ENCODE peak calls at places on chromosomes 6 and 20, in five cellular contexts. P, N, U, G and H are unnamed samples.

GRCh38 chr20:54132612-54133433 is 41.0 kb downstream of the CYP24A1 start:
- DNase-seq in N (no peak), G (peak), U (no peak), P (no peak), H (peak)

GRCh38 chr20:50462093-50462685 is 48.0 kb upstream of the PTPN1 start:
- DNase-seq in U (no peak), G (no peak), P (no peak), N (no peak), H (no peak)

GRCh38 chr20:24831232-24831631 is 117.8 kb upstream of the CST7 start:
- DNase-seq in N (no peak), U (no peak), P (no peak), G (no peak), H (no peak)

GRCh38 chr6:37103169-37104039 is 66.5 kb upstream of the PIM1 start:
- DNase-seq in P (no peak), N (peak), U (peak), G (no peak), H (no peak)

GRCh38 chr6:19180348-19181073 is 656.7 kb upstream of the ID4 start:
- DNase-seq in N (peak), G (no peak), P (no peak), U (peak), H (no peak)

GRCh38 chr6:41801380-41801779 is 13.9 kb downstream of the TOMM6 start:
- DNase-seq in P (no peak), N (no peak), G (no peak), U (no peak), H (no peak)

GRCh38 chr6:20868397-20869185 is 334.3 kb downstream of the CDKAL1 start:
- DNase-seq in N (no peak), G (no peak), P (no peak), U (no peak), H (no peak)

GRCh38 chr6:89430563-89430962 is 2.4 kb upstream of the ANKRD6 start:
- DNase-seq in G (no peak), N (no peak), U (no peak), P (no peak), H (no peak)

GRCh38 chr20:39070484-39071231 is 108.5 kb downstream of the DHX35 start:
- DNase-seq in U (no peak), N (no peak), G (peak), P (no peak), H (peak)

GRCh38 chr6:54053893-54054391 is 57.3 kb upstream of the MLIP start:
- DNase-seq in P (no peak), G (peak), N (peak), U (no peak), H (peak)

GRCh38 chr20:58175425-58175824 is 53.0 kb downstream of the ANKRD60 start:
- DNase-seq in U (no peak), P (no peak), N (no peak), G (no peak), H (no peak)

GRCh38 chr6:37549186-37549957 is 49.7 kb upstream of the CCDC167 start:
- DNase-seq in N (no peak), U (no peak), P (no peak), G (no peak), H (no peak)

GRCh38 chr6:9576521-9576920 is 838.4 kb downstream of the TFAP2A start:
- DNase-seq in U (no peak), P (no peak), G (no peak), N (no peak), H (no peak)

GRCh38 chr6:81689580-81689979 is 62.9 kb downstream of the TENT5A start:
- DNase-seq in U (no peak), P (no peak), G (no peak), N (no peak), H (no peak)

GRCh38 chr20:645318-646106 is 7.5 kb downstream of the SRXN1 start:
- DNase-seq in N (peak), U (peak), G (no peak), P (peak), H (no peak)

GRCh38 chr6:143538374-143538773 is 26.9 kb upstream of the FUCA2 start:
- DNase-seq in U (no peak), P (no peak), G (no peak), N (no peak), H (no peak)

GRCh38 chr6:100479180-100480035 is 14.7 kb upstream of the SIM1 start:
- DNase-seq in U (no peak), P (no peak), N (no peak), G (no peak), H (no peak)

GRCh38 chr6:138440296-138440695 is 36.3 kb downstream of the HEBP2 start:
- DNase-seq in N (no peak), G (no peak), U (no peak), P (no peak), H (no peak)

GRCh38 chr6:66662196-66662595 is 955.2 kb upstream of the EYS start:
- DNase-seq in G (no peak), N (no peak), U (no peak), P (no peak), H (no peak)

GRCh38 chr6:52552278-52552643 is 24.6 kb downstream of the TRAM2 start:
- DNase-seq in N (no peak), G (no peak), U (no peak), P (no peak), H (no peak)

GRCh38 chr6:73134588-73134987 is 90.7 kb downstream of the KHDC1L start:
- DNase-seq in N (no peak), P (no peak), U (peak), G (no peak), H (no peak)

GRCh38 chr6:92945799-92946198 is 473.6 kb downstream of the EPHA7 start:
- DNase-seq in N (no peak), U (no peak), P (no peak), G (no peak), H (peak)

GRCh38 chr6:92942549-92942948 is 476.8 kb downstream of the EPHA7 start:
- DNase-seq in G (no peak), N (no peak), P (no peak), U (no peak), H (no peak)
- H3K27ac ChIP-seq in G (no peak), N (no peak), P (no peak), U (no peak), H (no peak)

GRCh38 chr6:17289491-17290106 is 8.4 kb downstream of the RBM24 start:
- DNase-seq in P (no peak), U (no peak), G (no peak), N (peak), H (no peak)
- H3K27ac ChIP-seq in P (no peak), U (peak), G (no peak), N (peak), H (no peak)

DNA sequence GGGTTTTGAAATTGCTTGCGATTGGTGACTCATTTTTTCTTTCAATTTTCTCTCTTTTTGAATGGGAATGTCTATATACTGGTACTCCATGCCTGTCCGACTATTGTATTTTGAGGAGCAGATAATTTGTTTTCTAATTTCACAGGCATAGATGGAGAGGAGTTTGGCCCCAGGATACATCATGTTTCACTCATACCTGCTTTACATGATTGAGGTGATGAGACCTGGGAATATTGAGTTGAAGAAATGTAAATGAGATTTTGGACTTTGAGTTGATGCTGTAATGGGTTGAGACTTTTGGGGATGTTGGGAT is 253.1 kb upstream of the RAB32 start:
- DNase-seq in N (no peak), G (no peak), U (no peak), P (no peak), H (no peak)
- H3K27ac ChIP-seq in N (no peak), G (no peak), U (no peak), P (no peak), H (peak)

GRCh38 chr6:5630636-5631035 is 369.3 kb downstream of the FARS2 start:
- DNase-seq in P (no peak), G (no peak), U (no peak), N (no peak), H (no peak)
- H3K27ac ChIP-seq in P (no peak), G (no peak), U (no peak), N (no peak), H (no peak)

DNA sequence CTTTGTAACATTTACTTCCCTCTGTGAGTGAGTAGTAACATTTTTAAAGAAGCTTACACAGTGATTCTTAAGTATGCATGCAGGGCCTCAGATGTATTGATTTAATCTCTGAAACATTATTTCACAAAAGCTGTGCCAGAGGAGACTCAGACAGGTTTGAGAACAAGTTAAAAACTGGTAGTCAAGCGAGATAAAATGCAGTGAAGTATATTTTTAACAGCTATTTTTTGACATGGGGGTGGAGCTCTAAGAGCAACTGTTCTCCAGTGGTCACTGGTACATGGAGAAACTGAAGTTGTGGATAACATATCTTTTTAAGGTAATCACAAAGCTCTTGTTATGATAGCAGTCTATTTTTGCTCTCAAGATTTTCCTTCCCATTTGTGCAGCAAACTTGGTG is 20.4 kb downstream of the DSTN start:
- DNase-seq in U (no peak), N (no peak), G (no peak), P (no peak), H (no peak)
- H3K27ac ChIP-seq in U (no peak), N (peak), G (no peak), P (no peak), H (no peak)

GRCh38 chr20:59676877-59677140 is 72.5 kb downstream of the PHACTR3 start:
- DNase-seq in N (no peak), P (no peak), U (no peak), G (no peak), H (no peak)
- H3K27ac ChIP-seq in N (no peak), P (no peak), U (peak), G (no peak), H (no peak)